ENCODE peak calls at places on chromosomes 5 and 9, in four cellular contexts. W is AG10803, M is mesendoderm, Q is mesenchymal stem cell. F is an unnamed sample.

GRCh38 chr5:76763136-76763535 is 47.2 kb downstream of the F2R start:
- DNase-seq in Q (no peak), W (no peak), M (peak; percentile 26), F (no peak)

GRCh38 chr5:72427016-72427415 is 80.2 kb downstream of the ZNF366 start:
- DNase-seq in M (no peak), Q (no peak), W (no peak), F (no peak)

GRCh38 chr5:5436206-5436765 is 13.8 kb downstream of the ICE1 start:
- DNase-seq in M (no peak), W (no peak), Q (no peak), F (no peak)

GRCh38 chr9:14170973-14171596 is 142.9 kb downstream of the NFIB start:
- DNase-seq in Q (peak; percentile 39), W (no peak), M (no peak), F (no peak)

GRCh38 chr5:143245929-143246561 is 157.4 kb downstream of the NR3C1 start:
- DNase-seq in W (peak; percentile 89), M (no peak), Q (peak; percentile 92), F (no peak)

GRCh38 chr9:100427366-100428263 is 672 bp downstream of the MSANTD3 start:
- DNase-seq in Q (peak; percentile 80), M (peak; percentile 85), W (peak; percentile 65), F (peak; percentile 19)

GRCh38 chr5:143156556-143156955 is 246.9 kb downstream of the NR3C1 start:
- DNase-seq in Q (no peak), W (peak; percentile 51), M (no peak), F (no peak)

GRCh38 chr9:117414906-117415583 is at the start of gene ASTN2:
- DNase-seq in Q (peak; percentile 4), M (peak; percentile 40), W (peak; percentile 2), F (no peak)

GRCh38 chr9:111668026-111668573 is 6.7 kb downstream of the GNG10 start:
- DNase-seq in Q (no peak), W (no peak), M (no peak), F (no peak)

GRCh38 chr9:125964702-125965225 is 217.6 kb downstream of the PBX3 start:
- DNase-seq in Q (no peak), W (no peak), M (no peak), F (no peak)

GRCh38 chr9:12875216-12875615 is 100.4 kb downstream of the LURAP1L start:
- DNase-seq in M (no peak), W (peak; percentile 54), Q (no peak), F (no peak)

GRCh38 chr9:85516976-85517637 is 224.6 kb downstream of the AGTPBP1 start:
- DNase-seq in Q (no peak), W (no peak), M (no peak), F (no peak)

GRCh38 chr5:128669803-128670202 is 131.8 kb upstream of the FBN2 start:
- DNase-seq in M (no peak), Q (peak; percentile 30), W (no peak), F (no peak)

GRCh38 chr5:132207783-132208182 is 19.9 kb downstream of the P4HA2 start:
- DNase-seq in W (no peak), M (peak; percentile 18), Q (no peak), F (no peak)

GRCh38 chr5:93890657-93891056 is 149.3 kb upstream of the POU5F2 start:
- DNase-seq in Q (peak; percentile 35), M (peak; percentile 63), W (peak; percentile 26), F (no peak)

GRCh38 chr9:27835746-27836145 is 262.5 kb upstream of the C9orf72 start:
- DNase-seq in M (no peak), W (no peak), Q (no peak), F (no peak)

GRCh38 chr9:78030553-78031270 is 899 bp downstream of the GNAQ start:
- DNase-seq in Q (peak; percentile 69), M (peak; percentile 79), W (peak; percentile 36), F (peak; percentile 35)

GRCh38 chr9:110065527-110065926 is 142.4 kb downstream of the C9orf152 start:
- DNase-seq in W (peak; percentile 63), M (no peak), Q (peak; percentile 90), F (no peak)

GRCh38 chr9:79185866-79186265 is 385.9 kb upstream of the TLE4 start:
- DNase-seq in W (peak; percentile 91), Q (peak; percentile 13), M (no peak), F (no peak)

GRCh38 chr9:15824310-15824709 is 271.5 kb downstream of the CCDC171 start:
- DNase-seq in M (peak; percentile 59), W (no peak), Q (peak; percentile 9), F (no peak)

GRCh38 chr5:159099049-159099760 is 511 bp downstream of the EBF1 start:
- DNase-seq in M (peak; percentile 59), Q (peak; percentile 60), W (peak; percentile 59), F (no peak)

GRCh38 chr5:178424141-178424855 is 165.9 kb downstream of the COL23A1 start:
- DNase-seq in W (no peak), Q (no peak), M (no peak), F (no peak)

GRCh38 chr9:133904371-133905090 is 87.6 kb downstream of the VAV2 start:
- DNase-seq in M (no peak), W (no peak), Q (no peak), F (no peak)

GRCh38 chr5:76271836-76272235 is 131.2 kb upstream of the IQGAP2 start:
- DNase-seq in M (peak; percentile 57), Q (no peak), W (no peak), F (no peak)

GRCh38 chr5:61563401-61563800 is 231.3 kb downstream of the ZSWIM6 start:
- DNase-seq in M (no peak), W (no peak), Q (no peak), F (peak; percentile 35)

GRCh38 chr5:117095803-117096332 is 521.2 kb upstream of the SEMA6A start:
- DNase-seq in W (no peak), M (peak; percentile 70), Q (no peak), F (no peak)

F was measured in mucosa of gallbladder.